ENCODE peak calls at places on chromosomes 7 and 10, in four cellular contexts. T is astrocyte, I is A549, Y is transverse colon. D is an unnamed sample.

GRCh38 chr7:30201161-30201666 is 66.4 kb downstream of the MTURN start:
- DNase-seq in T (no peak), I (no peak), Y (no peak), D (no peak)

GRCh38 chr10:21746118-21746517 is 212.1 kb downstream of the MLLT10 start:
- DNase-seq in T (no peak), I (no peak), Y (no peak), D (no peak)

GRCh38 chr10:124670849-124671248 is 73.3 kb downstream of the FAM53B start:
- DNase-seq in T (no peak), I (no peak), Y (no peak), D (no peak)

GRCh38 chr7:18866359-18867036 is 250.9 kb downstream of the TWIST1 start:
- DNase-seq in T (peak), I (peak), Y (peak), D (peak)

GRCh38 chr7:128692623-128693270 is 20.7 kb downstream of the GARIN1A start:
- DNase-seq in T (no peak), I (no peak), Y (no peak), D (no peak)

GRCh38 chr7:44979481-44980392 is 922 bp upstream of the MYO1G start:
- DNase-seq in T (no peak), I (no peak), Y (no peak), D (no peak)

GRCh38 chr7:128425851-128426250 is 16.1 kb upstream of the IMPDH1 start:
- DNase-seq in T (no peak), I (peak), Y (peak), D (peak)

GRCh38 chr10:74825371-74826141 is 844 bp upstream of the KAT6B start:
- DNase-seq in T (no peak), I (peak), Y (peak), D (no peak)

GRCh38 chr10:68560201-68560915 is at the start of gene TET1:
- DNase-seq in T (peak), I (peak), Y (peak), D (peak)

GRCh38 chr7:136957391-136957790 is 88.9 kb downstream of the CHRM2 start:
- DNase-seq in T (peak), I (no peak), Y (no peak), D (peak)

GRCh38 chr7:27192546-27193334 is 7.2 kb downstream of the HOXA13 start:
- DNase-seq in T (no peak), I (no peak), Y (peak), D (no peak)

GRCh38 chr10:100567826-100568225 is 32.1 kb downstream of the HIF1AN start:
- DNase-seq in T (no peak), I (no peak), Y (no peak), D (no peak)

DNA sequence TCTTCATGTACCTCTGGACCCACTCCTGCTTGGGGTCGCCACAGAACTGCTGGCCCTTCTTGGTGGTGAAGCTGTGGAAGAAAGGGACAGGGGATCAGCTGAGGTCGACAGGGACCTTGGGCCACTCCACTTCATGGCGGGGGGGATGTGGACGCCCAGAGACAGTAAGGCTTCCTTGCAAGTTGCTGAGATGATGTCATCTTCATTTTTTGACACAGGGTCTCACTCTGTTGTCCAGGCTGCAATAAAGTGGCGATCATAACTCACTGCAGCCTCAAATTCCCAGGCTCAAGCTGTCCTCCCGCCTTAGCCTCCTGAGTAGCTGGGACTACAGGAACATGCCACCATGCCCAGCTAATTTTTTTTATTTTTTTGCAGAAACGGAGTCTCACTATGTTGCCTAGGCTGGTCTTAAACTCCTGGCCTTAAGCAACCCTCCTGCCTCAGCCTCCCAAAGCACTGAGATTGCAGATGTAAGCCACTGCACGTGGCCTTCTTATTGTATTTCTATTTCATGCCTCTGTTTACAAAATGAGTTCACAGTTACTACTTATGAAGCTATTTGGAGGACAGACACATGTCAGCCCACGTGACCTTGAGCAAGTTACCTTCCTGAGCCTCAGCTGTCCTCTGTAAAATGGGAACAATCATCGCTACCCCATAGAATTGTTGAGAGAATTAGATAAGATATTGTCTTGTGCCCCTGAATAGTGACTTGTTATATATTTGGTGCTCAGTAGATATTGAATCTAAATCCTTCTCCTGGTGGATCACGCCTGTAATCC is 1.5 kb downstream of the CCL24 start:
- DNase-seq in T (no peak), I (no peak), Y (no peak), D (no peak)
- H3K4me3 ChIP-seq in T (no peak), I (no peak), Y (no peak), D (no peak)

DNA sequence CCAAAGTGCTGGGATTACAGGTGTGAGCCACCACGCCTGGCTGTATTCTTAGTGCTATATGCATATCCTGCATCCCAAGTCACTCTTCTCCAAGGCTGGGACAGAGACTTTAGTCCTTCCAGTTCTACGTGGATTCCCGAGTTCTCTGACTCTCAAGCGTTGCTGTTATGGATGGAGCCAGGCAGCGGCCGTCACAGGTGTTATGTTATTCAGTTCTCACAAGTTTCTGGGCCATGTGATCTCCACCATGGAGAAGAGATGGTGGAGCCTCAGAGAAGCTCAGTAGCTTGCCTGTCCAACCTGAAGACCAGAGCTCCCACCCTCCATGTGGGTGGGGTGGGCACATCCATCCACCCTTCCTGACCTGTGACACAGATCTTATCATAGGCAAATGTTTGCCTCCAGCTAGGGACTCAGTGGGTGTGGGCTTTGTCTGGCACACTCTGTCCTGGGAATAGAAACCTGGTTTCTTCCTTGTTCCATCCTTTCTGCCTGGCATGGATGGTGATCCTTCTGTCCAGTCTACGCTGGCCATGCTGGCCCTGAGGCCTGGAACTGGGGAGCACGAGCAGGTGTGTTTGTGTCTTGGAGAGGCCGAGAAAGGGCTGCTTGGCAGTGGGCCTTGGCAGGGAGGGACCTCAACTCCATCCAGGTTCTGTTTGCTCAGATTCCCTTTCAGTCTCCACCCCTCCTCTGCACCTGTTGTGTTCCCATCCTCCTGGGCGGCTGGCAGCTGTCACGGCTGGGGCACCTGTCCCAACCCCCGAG is 55.3 kb downstream of the NEURL1 start:
- DNase-seq in T (no peak), I (no peak), Y (peak), D (no peak)
- TF ChIP-seq CTCF in T (no peak), I (no peak), Y (no peak), D (no peak)

GRCh38 chr10:6230335-6230734 is 27.6 kb downstream of the PFKFB3 start:
- DNase-seq in T (no peak), I (no peak), Y (no peak), D (no peak)
- H3K27ac ChIP-seq in T (no peak), I (peak), Y (no peak), D (no peak)

DNA sequence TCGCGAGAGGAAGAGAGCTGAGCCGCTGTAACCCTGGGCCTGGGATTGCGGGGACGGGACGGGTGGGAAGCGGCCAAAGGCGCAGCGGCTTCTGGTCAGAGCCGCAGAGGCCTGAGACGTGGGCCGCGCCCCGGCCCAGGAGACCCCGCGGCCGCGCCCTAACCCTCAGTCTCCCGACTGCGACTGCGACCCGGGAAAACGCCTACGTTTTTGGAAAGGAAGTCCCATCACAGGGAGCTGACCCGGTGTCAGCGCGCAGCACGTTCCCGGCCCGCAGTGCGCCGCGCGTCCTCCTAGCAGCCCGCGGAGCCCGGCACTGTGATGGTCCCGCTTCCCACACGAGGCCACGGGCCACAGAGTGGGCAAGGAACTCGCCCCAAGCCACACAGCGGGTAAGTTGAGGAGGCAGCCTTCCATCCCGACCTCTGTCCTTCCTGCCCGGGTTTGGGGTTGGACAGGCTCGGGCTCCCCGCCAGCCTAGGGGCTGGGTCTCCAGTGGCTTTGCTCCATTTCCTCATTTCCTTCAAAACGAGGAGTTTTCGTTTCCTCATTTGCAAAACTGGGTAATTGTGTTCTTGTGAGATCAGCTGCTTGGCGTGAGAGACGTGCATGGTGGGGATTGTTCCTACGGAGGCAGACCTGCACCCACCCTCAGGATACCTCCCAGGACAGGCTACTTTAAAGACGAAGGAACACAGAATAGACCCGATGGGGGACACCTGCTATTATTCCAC is 1.2 kb downstream of the GPNMB start:
- DNase-seq in T (no peak), I (no peak), Y (peak), D (no peak)
- H3K4me3 ChIP-seq in T (peak), I (no peak), Y (no peak), D (peak)

GRCh38 chr10:118710487-118710886 is 44.3 kb downstream of the CACUL1 start:
- DNase-seq in T (no peak), I (no peak), Y (no peak), D (no peak)

GRCh38 chr10:118708571-118708970 is 46.2 kb downstream of the CACUL1 start:
- DNase-seq in T (no peak), I (no peak), Y (no peak), D (no peak)

GRCh38 chr10:118712080-118712479 is 42.7 kb downstream of the CACUL1 start:
- DNase-seq in T (no peak), I (no peak), Y (no peak), D (no peak)

GRCh38 chr10:118712930-118713634 is 41.7 kb downstream of the CACUL1 start:
- DNase-seq in T (no peak), I (no peak), Y (no peak), D (no peak)
- TF ChIP-seq CTCF in T (no peak), I (no peak), Y (no peak), D (peak)

DNA sequence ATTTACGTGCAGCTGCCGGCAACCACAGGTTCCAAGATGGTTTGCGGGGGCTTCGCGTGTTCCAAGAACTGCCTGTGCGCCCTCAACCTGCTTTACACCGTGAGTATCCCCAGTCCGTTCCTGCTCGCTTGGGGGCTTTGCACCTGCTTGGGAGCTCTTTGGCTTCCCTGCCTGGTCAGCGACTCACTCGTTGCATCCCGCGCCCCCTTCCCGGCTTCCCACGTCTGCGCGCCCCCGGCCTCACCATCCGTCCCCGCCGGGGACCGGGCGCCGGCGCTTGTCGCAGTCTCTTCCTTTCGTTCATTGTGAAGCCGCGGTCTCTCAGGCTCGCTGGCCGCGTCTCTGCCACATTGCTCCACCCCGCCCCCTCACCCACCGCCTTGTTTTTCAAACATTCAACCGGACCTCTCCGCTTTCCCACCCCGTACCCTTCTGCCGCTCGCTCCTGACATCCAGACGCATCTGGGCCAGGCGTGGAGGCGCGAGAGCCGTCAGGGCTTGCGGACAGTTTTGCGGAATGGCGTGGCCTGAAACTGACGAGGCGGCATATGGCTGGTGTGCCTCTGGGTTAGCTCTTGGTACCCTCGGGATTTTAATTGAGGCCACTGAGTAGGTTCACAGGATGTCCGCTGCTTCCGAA is 497 bp downstream of the TSPAN13 start:
- DNase-seq in T (peak), I (no peak), Y (peak), D (peak)
- H3K27ac ChIP-seq in T (peak), I (peak), Y (peak), D (no peak)

GRCh38 chr10:129891806-129892205 is 72.3 kb downstream of the EBF3 start:
- DNase-seq in T (no peak), I (no peak), Y (no peak), D (no peak)
- H3K4me3 ChIP-seq in T (no peak), I (no peak), Y (no peak), D (no peak)

D was measured in brain microvascular endothelial cell.